ENCODE peak calls at places on chromosome 14, in four cellular contexts. E is endothelial cell of umbilical vein, R is tibial artery, Y is pancreas. P is an unnamed sample.

GRCh38 chr14:66652736-66653135 is 144.8 kb downstream of the GPHN start:
- DNase-seq in E (no peak), Y (no peak), R (no peak), P (no peak)

GRCh38 chr14:67567654-67568053 is 32.4 kb downstream of the PIGH start:
- DNase-seq in Y (peak), R (no peak), E (no peak), P (no peak)

GRCh38 chr14:88095791-88096190 is 90.9 kb downstream of the GPR65 start:
- DNase-seq in E (no peak), Y (no peak), R (no peak), P (no peak)

GRCh38 chr14:102907303-102907844 is 15.1 kb upstream of the AMN start:
- DNase-seq in E (no peak), R (no peak), Y (no peak), P (no peak)

GRCh38 chr14:21041676-21042433 is at the start of gene RNASE7:
- DNase-seq in R (no peak), Y (no peak), E (no peak), P (no peak)

GRCh38 chr14:22059201-22059600 is 385.6 kb upstream of the OR4E1 start:
- DNase-seq in E (no peak), R (no peak), Y (no peak), P (no peak)

GRCh38 chr14:20630340-20631022 is 11.0 kb downstream of the OR6S1 start:
- DNase-seq in R (no peak), E (peak), Y (no peak), P (no peak)

GRCh38 chr14:39467889-39468524 is 35.8 kb upstream of the FBXO33 start:
- DNase-seq in Y (no peak), R (no peak), E (peak), P (peak)

GRCh38 chr14:59576332-59577294 is at the start of gene CCDC175:
- DNase-seq in Y (peak), R (peak), E (peak), P (peak)
- H3K4me3 ChIP-seq in Y (no peak), R (peak), E (peak), P (peak)

DNA sequence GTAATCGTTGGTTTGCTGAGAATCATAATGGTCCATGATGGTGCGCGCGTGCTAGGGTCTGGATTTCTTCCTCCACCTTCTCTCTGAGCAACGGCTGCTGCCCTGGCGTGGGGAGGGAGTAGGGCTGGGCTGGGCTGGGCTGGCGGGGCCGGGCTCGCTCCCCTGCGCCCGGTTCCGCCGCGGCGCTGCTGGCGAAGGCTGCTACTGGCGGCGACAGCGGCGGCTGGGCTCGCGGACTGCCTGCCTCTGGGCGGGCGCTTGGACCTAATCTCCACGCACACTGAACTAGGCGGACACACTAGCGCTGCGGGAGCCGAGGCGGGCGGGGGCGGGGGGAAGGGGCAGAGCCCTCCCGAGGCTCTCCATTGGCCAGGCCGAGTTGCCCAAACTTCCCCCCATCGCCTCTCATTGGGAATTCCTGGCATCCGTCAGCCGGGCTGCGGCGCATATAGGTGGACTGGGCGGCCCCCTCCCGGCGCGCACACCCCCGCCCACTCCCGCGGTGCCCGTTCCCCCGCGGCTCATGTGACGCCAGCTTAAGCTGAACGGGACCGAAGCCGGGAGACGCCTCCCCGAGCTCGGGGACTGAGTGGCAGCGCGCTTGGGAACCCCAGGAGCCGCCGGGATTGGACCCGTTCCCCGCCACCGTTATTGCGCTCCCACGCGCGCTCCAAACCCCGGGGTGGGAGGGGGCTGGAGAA is at the start of gene ACTN1:
- DNase-seq in E (peak), R (peak), Y (peak), P (peak)
- H3K4me3 ChIP-seq in E (peak), R (peak), Y (peak), P (peak)

GRCh38 chr14:71322660-71323250 is 415.5 kb downstream of the PCNX1 start:
- DNase-seq in Y (no peak), R (no peak), E (peak), P (no peak)
- H3K4me3 ChIP-seq in Y (no peak), R (peak), E (no peak), P (no peak)

DNA sequence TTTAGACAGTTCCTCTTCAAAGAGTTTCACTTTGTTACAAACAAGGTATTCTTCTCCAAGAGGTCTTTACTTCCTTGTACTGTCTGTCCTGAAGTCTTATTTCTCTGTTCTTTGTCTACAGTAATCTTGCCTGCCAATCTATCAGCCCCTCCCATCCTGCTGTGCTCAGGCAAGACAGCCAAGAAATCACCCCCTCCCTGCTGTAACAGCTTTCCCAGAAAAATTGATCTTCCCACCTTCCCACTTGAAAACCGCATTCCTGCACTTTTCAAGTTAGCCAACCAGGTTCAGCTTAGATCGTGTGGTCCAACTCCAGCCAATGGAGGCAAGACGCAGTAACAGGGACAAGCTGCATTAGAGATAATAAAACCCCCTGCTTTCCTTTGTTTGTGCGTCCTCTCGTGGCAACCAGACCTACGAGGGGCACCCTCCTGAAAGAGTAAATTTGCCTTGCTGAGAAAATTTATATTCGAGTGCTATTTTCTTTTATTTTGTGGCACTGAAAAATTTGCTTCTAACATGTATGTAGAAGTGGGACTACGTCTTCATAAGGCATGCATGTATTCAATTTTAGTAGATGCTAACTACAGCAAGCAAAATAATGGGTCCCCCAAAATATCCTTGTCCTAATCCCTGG is 46.5 kb upstream of the ESR2 start:
- DNase-seq in R (no peak), E (no peak), Y (no peak), P (no peak)
- H3K4me3 ChIP-seq in R (no peak), E (no peak), Y (no peak), P (no peak)

GRCh38 chr14:101843038-101843437 is 81.5 kb downstream of the PPP2R5C start:
- DNase-seq in R (no peak), Y (no peak), E (no peak), P (no peak)
- H3K4me3 ChIP-seq in R (no peak), Y (no peak), E (no peak), P (no peak)

GRCh38 chr14:52693532-52693931 is 1.8 kb downstream of the ERO1A start:
- DNase-seq in Y (no peak), E (no peak), R (no peak), P (no peak)
- H3K4me3 ChIP-seq in Y (no peak), E (no peak), R (no peak), P (no peak)

GRCh38 chr14:79515158-79515557 is 696.1 kb downstream of the DIO2 start:
- DNase-seq in Y (no peak), R (no peak), E (no peak), P (no peak)

GRCh38 chr14:79511146-79511545 is 700.2 kb downstream of the DIO2 start:
- DNase-seq in R (no peak), E (no peak), Y (no peak), P (no peak)

GRCh38 chr14:79514700-79515099 is 696.6 kb downstream of the DIO2 start:
- DNase-seq in Y (no peak), E (no peak), R (no peak), P (no peak)

GRCh38 chr14:79513446-79513845 is 697.9 kb downstream of the DIO2 start:
- DNase-seq in E (no peak), Y (no peak), R (no peak), P (no peak)

DNA sequence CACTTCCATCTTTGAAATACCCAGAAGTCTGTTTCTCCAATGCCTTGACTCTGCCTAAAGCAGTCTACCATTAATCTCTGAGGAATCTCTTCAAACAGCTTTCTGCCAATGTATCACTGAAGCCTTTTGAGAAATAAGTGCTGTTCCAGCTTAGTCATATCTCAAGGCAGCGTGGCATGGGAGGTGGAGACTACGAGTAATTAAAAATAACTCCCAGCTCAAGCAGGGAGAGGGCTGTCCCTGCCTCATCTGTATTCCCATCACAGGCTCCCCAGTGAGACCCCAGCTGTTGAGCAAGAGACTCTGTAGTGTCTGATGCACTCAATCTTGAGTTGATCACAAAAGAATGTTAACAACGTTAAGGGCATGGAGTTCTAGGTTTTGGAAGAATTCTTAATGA is 700.6 kb downstream of the DIO2 start:
- DNase-seq in Y (no peak), E (no peak), R (no peak), P (no peak)
- H3K4me3 ChIP-seq in Y (no peak), E (no peak), R (no peak), P (no peak)

DNA sequence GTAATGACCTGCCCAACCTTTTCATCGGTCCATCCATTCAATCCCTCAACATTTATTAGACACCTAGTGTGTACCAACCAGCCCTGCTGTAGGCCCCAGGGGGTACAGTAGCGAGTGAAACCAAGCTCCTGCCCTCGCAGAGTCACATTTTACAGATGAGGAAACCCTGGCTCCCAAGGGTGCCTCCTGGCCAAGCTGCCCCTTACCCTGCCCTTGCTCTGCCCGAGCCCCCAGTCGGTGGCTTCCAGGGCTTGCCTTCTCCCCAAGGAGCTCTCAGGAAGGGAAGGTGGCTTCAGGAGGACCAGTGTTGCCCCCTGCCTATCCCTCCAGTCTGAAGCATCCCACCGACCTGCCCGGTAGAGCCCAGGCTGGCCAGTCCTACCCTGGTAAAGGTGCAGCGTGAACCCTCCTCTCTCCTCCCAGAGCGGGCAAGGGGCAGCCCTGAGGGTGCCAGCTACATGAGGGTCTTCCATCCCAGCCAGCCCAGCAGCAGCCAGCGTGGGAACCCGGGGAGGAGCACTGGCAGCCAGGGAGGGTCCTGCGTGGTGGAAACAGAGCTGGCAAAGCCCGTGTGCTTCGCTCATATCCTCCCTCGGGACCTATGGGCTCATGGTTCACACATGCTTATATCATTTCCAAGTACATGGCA is 670 bp upstream of the BEGAIN start:
- DNase-seq in Y (peak), E (no peak), R (no peak), P (peak)
- H3K4me3 ChIP-seq in Y (no peak), E (no peak), R (no peak), P (no peak)

GRCh38 chr14:77800814-77801213 is 905 bp downstream of the ADCK1 start:
- DNase-seq in R (no peak), E (no peak), Y (no peak), P (no peak)
- H3K4me3 ChIP-seq in R (peak), E (no peak), Y (no peak), P (peak)

GRCh38 chr14:31933716-31934115 is 143.4 kb upstream of the ARHGAP5 start:
- DNase-seq in E (peak), Y (no peak), R (no peak), P (no peak)
- H3K4me3 ChIP-seq in E (no peak), Y (no peak), R (no peak), P (no peak)